ENCODE peak calls at places on chromosomes 1 and 21, in six cellular contexts. One of them, this sample, is unnamed.

GRCh38 chr21:41726970-41727783 is 39.7 kb downstream of the RIPK4 start:
- DNase-seq in astrocyte of the spinal cord: peak
- DNase-seq in sigmoid colon: no peak
- DNase-seq in breast epithelium: peak
- DNase-seq in spleen: no peak
- DNase-seq in thyroid gland: peak
- DNase-seq in this sample: peak

GRCh38 chr21:44846485-44847260 is 26.8 kb downstream of the PTTG1IP start:
- DNase-seq in astrocyte of the spinal cord: no peak
- DNase-seq in sigmoid colon: peak
- DNase-seq in breast epithelium: peak
- DNase-seq in spleen: peak
- DNase-seq in thyroid gland: peak
- DNase-seq in this sample: peak

GRCh38 chr1:186325239-186325638 is 49.8 kb downstream of the TPR start:
- DNase-seq in astrocyte of the spinal cord: peak
- DNase-seq in sigmoid colon: no peak
- DNase-seq in breast epithelium: no peak
- DNase-seq in spleen: no peak
- DNase-seq in thyroid gland: no peak
- DNase-seq in this sample: peak

GRCh38 chr1:38009088-38009840 is 3.3 kb upstream of the UTP11 start:
- DNase-seq in astrocyte of the spinal cord: peak
- DNase-seq in sigmoid colon: peak
- DNase-seq in breast epithelium: no peak
- DNase-seq in spleen: no peak
- DNase-seq in thyroid gland: no peak
- DNase-seq in this sample: peak

GRCh38 chr1:207993477-207994445 is 82.8 kb upstream of the CD34 start:
- DNase-seq in astrocyte of the spinal cord: no peak
- DNase-seq in sigmoid colon: no peak
- DNase-seq in breast epithelium: no peak
- DNase-seq in spleen: no peak
- DNase-seq in thyroid gland: no peak
- DNase-seq in this sample: peak

GRCh38 chr1:207077470-207078377 is 10.9 kb upstream of the C4BPB start:
- DNase-seq in astrocyte of the spinal cord: peak
- DNase-seq in sigmoid colon: peak
- DNase-seq in breast epithelium: no peak
- DNase-seq in spleen: no peak
- DNase-seq in thyroid gland: peak
- DNase-seq in this sample: peak

GRCh38 chr1:72227667-72228066 is 54.7 kb downstream of the NEGR1 start:
- DNase-seq in astrocyte of the spinal cord: no peak
- DNase-seq in sigmoid colon: no peak
- DNase-seq in breast epithelium: no peak
- DNase-seq in spleen: no peak
- DNase-seq in thyroid gland: no peak
- DNase-seq in this sample: no peak

GRCh38 chr1:36436820-36437219 is 13.4 kb downstream of the OSCP1 start:
- DNase-seq in astrocyte of the spinal cord: peak
- DNase-seq in sigmoid colon: no peak
- DNase-seq in breast epithelium: no peak
- DNase-seq in spleen: no peak
- DNase-seq in thyroid gland: no peak
- DNase-seq in this sample: no peak

GRCh38 chr1:11309385-11309784 is 36.4 kb downstream of the UBIAD1 start:
- DNase-seq in astrocyte of the spinal cord: no peak
- DNase-seq in sigmoid colon: no peak
- DNase-seq in breast epithelium: no peak
- DNase-seq in spleen: no peak
- DNase-seq in thyroid gland: no peak
- DNase-seq in this sample: no peak

GRCh38 chr1:211628446-211628845 is 47.0 kb downstream of the NEK2 start:
- DNase-seq in astrocyte of the spinal cord: no peak
- DNase-seq in sigmoid colon: no peak
- DNase-seq in breast epithelium: no peak
- DNase-seq in spleen: no peak
- DNase-seq in thyroid gland: no peak
- DNase-seq in this sample: no peak

GRCh38 chr1:226060976-226061792 is 1.3 kb upstream of the H3-3A start:
- DNase-seq in astrocyte of the spinal cord: no peak
- DNase-seq in sigmoid colon: no peak
- DNase-seq in breast epithelium: no peak
- DNase-seq in spleen: no peak
- DNase-seq in thyroid gland: no peak
- DNase-seq in this sample: no peak

GRCh38 chr1:190226006-190226405 is 251.7 kb downstream of the BRINP3 start:
- DNase-seq in astrocyte of the spinal cord: no peak
- DNase-seq in sigmoid colon: no peak
- DNase-seq in breast epithelium: no peak
- DNase-seq in spleen: no peak
- DNase-seq in thyroid gland: no peak
- DNase-seq in this sample: no peak

GRCh38 chr1:173474097-173474779 is 2.9 kb upstream of the PRDX6 start:
- DNase-seq in astrocyte of the spinal cord: no peak
- DNase-seq in sigmoid colon: no peak
- DNase-seq in breast epithelium: no peak
- DNase-seq in spleen: no peak
- DNase-seq in thyroid gland: no peak
- DNase-seq in this sample: peak

GRCh38 chr1:8727809-8728213 is 89.6 kb downstream of the RERE start:
- DNase-seq in astrocyte of the spinal cord: peak
- DNase-seq in sigmoid colon: no peak
- DNase-seq in breast epithelium: no peak
- DNase-seq in spleen: no peak
- DNase-seq in thyroid gland: no peak
- DNase-seq in this sample: no peak

GRCh38 chr21:32112194-32112593 is 166.7 kb downstream of the MIS18A start:
- DNase-seq in astrocyte of the spinal cord: no peak
- DNase-seq in sigmoid colon: no peak
- DNase-seq in breast epithelium: no peak
- DNase-seq in spleen: no peak
- DNase-seq in thyroid gland: no peak
- DNase-seq in this sample: no peak

GRCh38 chr1:159938221-159938852 is 7.1 kb downstream of the IGSF9 start:
- DNase-seq in astrocyte of the spinal cord: no peak
- DNase-seq in sigmoid colon: no peak
- DNase-seq in breast epithelium: no peak
- DNase-seq in spleen: no peak
- DNase-seq in thyroid gland: no peak
- DNase-seq in this sample: no peak

GRCh38 chr1:89725016-89725380 is 92.1 kb downstream of the LRRC8C start:
- DNase-seq in astrocyte of the spinal cord: peak
- DNase-seq in sigmoid colon: no peak
- DNase-seq in breast epithelium: no peak
- DNase-seq in spleen: no peak
- DNase-seq in thyroid gland: no peak
- DNase-seq in this sample: peak

GRCh38 chr1:43705982-43706597 is 1.2 kb upstream of the ST3GAL3 start:
- DNase-seq in astrocyte of the spinal cord: no peak
- DNase-seq in sigmoid colon: no peak
- DNase-seq in breast epithelium: no peak
- DNase-seq in spleen: no peak
- DNase-seq in thyroid gland: no peak
- DNase-seq in this sample: no peak

GRCh38 chr1:43706598-43707190 is 642 bp upstream of the ST3GAL3 start:
- DNase-seq in astrocyte of the spinal cord: peak
- DNase-seq in sigmoid colon: no peak
- DNase-seq in breast epithelium: no peak
- DNase-seq in spleen: peak
- DNase-seq in thyroid gland: peak
- DNase-seq in this sample: no peak

GRCh38 chr1:43703836-43704235 is 3.5 kb upstream of the ST3GAL3 start:
- DNase-seq in astrocyte of the spinal cord: peak
- DNase-seq in sigmoid colon: no peak
- DNase-seq in breast epithelium: no peak
- DNase-seq in spleen: no peak
- DNase-seq in thyroid gland: no peak
- DNase-seq in this sample: no peak

GRCh38 chr1:43705334-43705733 is 2.0 kb upstream of the ST3GAL3 start:
- DNase-seq in astrocyte of the spinal cord: no peak
- DNase-seq in sigmoid colon: no peak
- DNase-seq in breast epithelium: no peak
- DNase-seq in spleen: no peak
- DNase-seq in thyroid gland: no peak
- DNase-seq in this sample: no peak

GRCh38 chr1:43704838-43705237 is 2.5 kb upstream of the ST3GAL3 start:
- DNase-seq in astrocyte of the spinal cord: peak
- DNase-seq in sigmoid colon: no peak
- DNase-seq in breast epithelium: peak
- DNase-seq in spleen: no peak
- DNase-seq in thyroid gland: no peak
- DNase-seq in this sample: peak
- TF ChIP-seq CTCF in astrocyte of the spinal cord: peak
- TF ChIP-seq CTCF in sigmoid colon: no peak
- TF ChIP-seq CTCF in breast epithelium: no peak
- TF ChIP-seq CTCF in spleen: no peak
- TF ChIP-seq CTCF in thyroid gland: no peak
- TF ChIP-seq CTCF in this sample: peak

GRCh38 chr1:150161747-150162581 is 12.2 kb downstream of the PLEKHO1 start:
- DNase-seq in astrocyte of the spinal cord: peak
- DNase-seq in sigmoid colon: no peak
- DNase-seq in breast epithelium: no peak
- DNase-seq in spleen: no peak
- DNase-seq in thyroid gland: no peak
- DNase-seq in this sample: peak
- H3K4me3 ChIP-seq in astrocyte of the spinal cord: no peak
- H3K4me3 ChIP-seq in sigmoid colon: peak
- H3K4me3 ChIP-seq in breast epithelium: peak
- H3K4me3 ChIP-seq in spleen: no peak
- H3K4me3 ChIP-seq in thyroid gland: no peak
- H3K4me3 ChIP-seq in this sample: no peak

GRCh38 chr21:43728467-43729390 is 9.8 kb downstream of the PDXK start:
- DNase-seq in astrocyte of the spinal cord: peak
- DNase-seq in sigmoid colon: peak
- DNase-seq in breast epithelium: peak
- DNase-seq in spleen: peak
- DNase-seq in thyroid gland: peak
- DNase-seq in this sample: peak
- TF ChIP-seq CTCF in astrocyte of the spinal cord: peak
- TF ChIP-seq CTCF in sigmoid colon: no peak
- TF ChIP-seq CTCF in breast epithelium: no peak
- TF ChIP-seq CTCF in spleen: no peak
- TF ChIP-seq CTCF in thyroid gland: no peak
- TF ChIP-seq CTCF in this sample: no peak

GRCh38 chr1:91797164-91797563 is 88.8 kb downstream of the TGFBR3 start:
- DNase-seq in astrocyte of the spinal cord: no peak
- DNase-seq in sigmoid colon: no peak
- DNase-seq in breast epithelium: no peak
- DNase-seq in spleen: no peak
- DNase-seq in thyroid gland: no peak
- DNase-seq in this sample: no peak

GRCh38 chr1:91796390-91796654 is 89.6 kb downstream of the TGFBR3 start:
- DNase-seq in astrocyte of the spinal cord: no peak
- DNase-seq in sigmoid colon: no peak
- DNase-seq in breast epithelium: no peak
- DNase-seq in spleen: no peak
- DNase-seq in thyroid gland: no peak
- DNase-seq in this sample: no peak

GRCh38 chr1:91793877-91794276 is 92.1 kb downstream of the TGFBR3 start:
- DNase-seq in astrocyte of the spinal cord: no peak
- DNase-seq in sigmoid colon: no peak
- DNase-seq in breast epithelium: no peak
- DNase-seq in spleen: no peak
- DNase-seq in thyroid gland: no peak
- DNase-seq in this sample: no peak

GRCh38 chr1:91798241-91798648 is 87.7 kb downstream of the TGFBR3 start:
- DNase-seq in astrocyte of the spinal cord: no peak
- DNase-seq in sigmoid colon: no peak
- DNase-seq in breast epithelium: no peak
- DNase-seq in spleen: no peak
- DNase-seq in thyroid gland: no peak
- DNase-seq in this sample: peak

GRCh38 chr1:91795601-91796389 is 90.2 kb downstream of the TGFBR3 start:
- DNase-seq in astrocyte of the spinal cord: peak
- DNase-seq in sigmoid colon: no peak
- DNase-seq in breast epithelium: no peak
- DNase-seq in spleen: no peak
- DNase-seq in thyroid gland: no peak
- DNase-seq in this sample: peak
- H3K4me3 ChIP-seq in astrocyte of the spinal cord: no peak
- H3K4me3 ChIP-seq in sigmoid colon: no peak
- H3K4me3 ChIP-seq in breast epithelium: peak
- H3K4me3 ChIP-seq in spleen: no peak
- H3K4me3 ChIP-seq in thyroid gland: no peak
- H3K4me3 ChIP-seq in this sample: no peak

GRCh38 chr21:26965567-26966359 is 1.1 kb downstream of the ADAMTS5 start:
- DNase-seq in astrocyte of the spinal cord: no peak
- DNase-seq in sigmoid colon: peak
- DNase-seq in breast epithelium: peak
- DNase-seq in spleen: peak
- DNase-seq in thyroid gland: peak
- DNase-seq in this sample: no peak
- TF ChIP-seq CTCF in astrocyte of the spinal cord: peak
- TF ChIP-seq CTCF in sigmoid colon: no peak
- TF ChIP-seq CTCF in breast epithelium: no peak
- TF ChIP-seq CTCF in spleen: no peak
- TF ChIP-seq CTCF in thyroid gland: peak
- TF ChIP-seq CTCF in this sample: peak